ENCODE peak calls at places on chromosome X, in ten cellular contexts. W is HepG2, L is endothelial cell of umbilical vein, Y is A549, H is spleen, C is heart left ventricle, K is IMR-90, Z is right lobe of liver, D is HCT116, A is esophagus squamous epithelium. B is an unnamed sample.

GRCh38 chrX:39766085-39766726 is 331.6 kb downstream of the BCOR start:
- DNase-seq in Y (no peak), L (no peak), Z (no peak), W (no peak), H (no peak), C (no peak), K (no peak), D (no peak), A (no peak), B (no peak)

GRCh38 chrX:118498351-118498750 is 2.7 kb downstream of the DOCK11 start:
- DNase-seq in A (no peak), H (no peak), W (no peak), L (no peak), K (no peak), Z (no peak), Y (no peak), D (no peak), C (no peak), B (no peak)

GRCh38 chrX:115324194-115324593 is 34.7 kb downstream of the LUZP4 start:
- DNase-seq in D (no peak), W (no peak), Z (no peak), Y (no peak), H (no peak), C (no peak), L (peak; percentile 36), K (peak; percentile 26), A (no peak), B (peak; percentile 52)

GRCh38 chrX:114626323-114626722 is 42.4 kb downstream of the HTR2C start:
- DNase-seq in K (peak; percentile 3), C (no peak), W (peak; percentile 0), A (no peak), Y (peak; percentile 2), D (no peak), L (peak; percentile 4), H (no peak), Z (no peak), B (no peak)

GRCh38 chrX:45888518-45888917 is 656.7 kb downstream of the ZNF674 start:
- DNase-seq in D (no peak), Z (no peak), H (no peak), C (no peak), W (no peak), A (no peak), L (peak; percentile 2), Y (no peak), K (no peak), B (no peak)

GRCh38 chrX:129788527-129788926 is 8.8 kb downstream of the SASH3 start:
- DNase-seq in D (no peak), W (no peak), A (no peak), H (peak; percentile 62), C (no peak), L (no peak), Y (no peak), K (no peak), Z (no peak), B (no peak)

GRCh38 chrX:130118396-130118795 is 8.1 kb upstream of the ELF4 start:
- DNase-seq in H (no peak), Y (no peak), C (no peak), K (peak; percentile 81), D (no peak), L (peak; percentile 88), W (no peak), A (no peak), Z (no peak), B (no peak)

GRCh38 chrX:23981711-23982110 is 45.3 kb downstream of the KLHL15 start:
- DNase-seq in Y (no peak), K (no peak), A (no peak), L (no peak), Z (no peak), W (no peak), H (no peak), D (no peak), C (no peak), B (no peak)

GRCh38 chrX:2931612-2932011 is 2.5 kb upstream of the ARSD start:
- DNase-seq in C (no peak), K (no peak), D (no peak), L (no peak), W (no peak), A (no peak), Z (no peak), Y (no peak), H (no peak), B (no peak)

GRCh38 chrX:111376486-111376885 is 35.5 kb downstream of the DCX start:
- DNase-seq in K (no peak), D (no peak), A (no peak), L (no peak), Z (no peak), Y (no peak), H (no peak), W (no peak), C (no peak), B (no peak)

GRCh38 chrX:21802054-21802660 is 37.3 kb upstream of the MBTPS2 start:
- DNase-seq in W (no peak), K (no peak), H (no peak), A (no peak), L (no peak), Z (no peak), C (no peak), Y (no peak), D (no peak), B (no peak)

GRCh38 chrX:125103693-125104092 is 216.0 kb upstream of the TEX13C start:
- DNase-seq in D (no peak), Z (no peak), Y (no peak), C (no peak), W (no peak), H (peak; percentile 28), K (no peak), A (no peak), L (no peak), B (no peak)

GRCh38 chrX:38220024-38220935 is at the start of gene SRPX:
- DNase-seq in H (peak; percentile 63), C (peak; percentile 61), W (no peak), D (peak; percentile 41), Y (peak; percentile 21), Z (no peak), A (no peak), L (peak; percentile 58), K (peak; percentile 52), B (peak; percentile 29)

GRCh38 chrX:74179071-74179470 is 124.9 kb upstream of the ZCCHC13 start:
- DNase-seq in L (no peak), H (no peak), Y (no peak), Z (no peak), D (no peak), C (no peak), W (peak; percentile 39), A (no peak), K (peak; percentile 68), B (no peak)

GRCh38 chrX:84363054-84363453 is 139.2 kb downstream of the HDX start:
- DNase-seq in W (no peak), D (no peak), H (no peak), Z (no peak), C (no peak), L (no peak), K (no peak), A (no peak), Y (no peak), B (no peak)

GRCh38 chrX:70480660-70481018 is 36.0 kb downstream of the DLG3 start:
- DNase-seq in K (no peak), A (no peak), W (no peak), C (no peak), Y (no peak), H (no peak), L (no peak), Z (no peak), D (no peak), B (no peak)

GRCh38 chrX:70479197-70479969 is 34.7 kb downstream of the DLG3 start:
- DNase-seq in W (peak; percentile 67), Y (peak; percentile 9), K (peak; percentile 83), Z (no peak), D (no peak), L (peak; percentile 39), C (no peak), A (no peak), H (no peak), B (no peak)

GRCh38 chrX:70481424-70481823 is 36.8 kb downstream of the DLG3 start:
- DNase-seq in K (no peak), D (no peak), Y (no peak), W (no peak), H (no peak), C (no peak), L (peak; percentile 26), Z (no peak), A (no peak), B (no peak)

GRCh38 chrX:70478521-70478920 is 33.9 kb downstream of the DLG3 start:
- DNase-seq in K (no peak), D (no peak), W (no peak), A (no peak), L (no peak), C (no peak), Z (no peak), Y (no peak), H (no peak), B (no peak)

GRCh38 chrX:70479970-70480659 is 35.5 kb downstream of the DLG3 start:
- DNase-seq in C (no peak), K (no peak), W (no peak), Y (no peak), A (no peak), D (no peak), H (no peak), Z (no peak), L (peak; percentile 8), B (peak; percentile 43)
- H3K4me3 ChIP-seq in C (peak overlapping the region; percentile 15), K (no peak overlapping the region), W (no peak overlapping the region), Y (no peak overlapping the region), A (peak overlapping the region; percentile 13), D (no peak overlapping the region), H (no peak overlapping the region), Z (no peak overlapping the region), L (no peak overlapping the region), B (no peak overlapping the region)

GRCh38 chrX:41090568-41091238 is 5.5 kb downstream of the USP9X start:
- DNase-seq in H (no peak), C (no peak), Z (no peak), K (peak; percentile 35), L (peak; percentile 29), D (no peak), W (peak; percentile 37), Y (no peak), A (no peak), B (no peak)
- H3K4me1 ChIP-seq in H (peaks cover 76% of the 10 kb centered on the region), C (peaks cover 30% of the 10 kb centered on the region), Z (peaks cover 3% of the 10 kb centered on the region), K (no peaks in the 10 kb centered on the region), L (peaks cover 24% of the 10 kb centered on the region), D (peaks cover 6% of the 10 kb centered on the region), W (peaks cover 63% of the 10 kb centered on the region), Y (peaks cover 59% of the 10 kb centered on the region), A (peaks cover 5% of the 10 kb centered on the region), B (peaks cover 91% of the 10 kb centered on the region)

DNA sequence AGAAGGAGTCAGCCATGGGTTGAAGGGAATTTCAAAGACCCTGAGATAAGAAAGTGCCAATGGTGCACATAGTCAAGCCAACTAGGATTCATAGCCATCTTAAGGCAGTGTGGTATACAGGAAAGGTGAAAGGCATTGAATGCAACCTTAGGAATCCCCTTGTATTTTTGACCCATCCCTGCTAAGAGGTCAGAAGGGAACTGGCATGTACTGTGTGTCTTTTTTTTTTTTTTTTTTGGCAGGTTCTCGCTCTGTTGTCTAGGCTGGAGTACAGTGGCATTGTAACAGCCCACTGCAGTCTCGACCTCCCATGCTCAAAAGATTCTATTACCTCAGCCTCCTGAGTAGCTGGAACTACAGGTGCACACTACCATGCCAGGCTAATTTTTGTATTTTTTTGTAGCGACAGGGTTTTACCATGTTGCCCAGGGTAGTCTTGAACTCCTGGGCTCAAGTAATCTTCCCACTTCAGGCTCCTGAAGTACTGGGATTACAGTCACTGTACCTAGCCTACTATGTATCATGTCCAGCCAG is 40.8 kb downstream of the VSIG4 start:
- DNase-seq in Z (no peak), Y (no peak), D (no peak), A (no peak), K (no peak), W (no peak), C (no peak), L (no peak), H (no peak), B (no peak)
- TF ChIP-seq POLR2A in Z (no peak), Y (no peak), D (no peak), A (no peak), K (no peak), W (no peak), C (no peak), L (no peak), H (no peak), B (no peak)

GRCh38 chrX:139691493-139691842 is 16.5 kb downstream of the MCF2 start:
- DNase-seq in A (no peak), C (no peak), Z (no peak), H (peak; percentile 54), L (no peak), W (no peak), K (no peak), Y (no peak), D (no peak), B (no peak)
- H3K4me3 ChIP-seq in A (peak overlapping the region; percentile 53), C (peak overlapping the region; percentile 33), Z (peak overlapping the region; percentile 9), H (peak overlapping the region; percentile 42), L (no peak overlapping the region), W (no peak overlapping the region), K (no peak overlapping the region), Y (peak overlapping the region; percentile 42), D (no peak overlapping the region), B (peak overlapping the region; percentile 48)